ENCODE peak calls at places on chromosome 9, in nine cellular contexts. B, E, M, A, P, Q, Y, D and R are unnamed samples.

GRCh38 chr9:84294551-84294950 is 46.0 kb downstream of the SLC28A3 start:
- DNase-seq in B (peak; percentile 53), D (no peak), P (no peak), A (no peak), M (no peak), E (no peak), Y (no peak), Q (no peak), R (no peak)

GRCh38 chr9:14056235-14056930 is 257.6 kb downstream of the NFIB start:
- DNase-seq in Q (no peak), Y (no peak), B (no peak), D (no peak), E (no peak), P (no peak), M (no peak), A (no peak), R (no peak)

GRCh38 chr9:110152704-110153374 is 55.1 kb downstream of the C9orf152 start:
- DNase-seq in A (no peak), B (peak; percentile 86), Y (no peak), E (no peak), D (peak; percentile 51), P (no peak), M (peak; percentile 20), Q (peak; percentile 21), R (peak; percentile 71)

GRCh38 chr9:114218264-114219120 is 63.2 kb downstream of the COL27A1 start:
- DNase-seq in B (no peak), A (no peak), E (no peak), M (no peak), Y (no peak), Q (no peak), D (peak; percentile 40), P (no peak), R (no peak)

GRCh38 chr9:124016152-124017063 is 4.8 kb downstream of the LHX2 start:
- DNase-seq in Y (no peak), E (no peak), B (no peak), D (no peak), A (no peak), Q (no peak), M (no peak), P (no peak), R (no peak)

GRCh38 chr9:76161546-76161945 is 232.7 kb downstream of the RFK start:
- DNase-seq in Q (no peak), E (no peak), A (peak; percentile 20), M (no peak), B (no peak), Y (no peak), D (peak; percentile 26), P (no peak), R (no peak)

GRCh38 chr9:78406146-78406545 is 109.2 kb downstream of the PSAT1 start:
- DNase-seq in P (no peak), D (no peak), Q (no peak), Y (no peak), E (no peak), M (no peak), B (no peak), A (no peak), R (no peak)

GRCh38 chr9:135587658-135588057 is 26.1 kb downstream of the PAEP start:
- DNase-seq in E (no peak), P (no peak), B (no peak), A (no peak), M (no peak), Y (no peak), Q (no peak), D (no peak), R (no peak)

GRCh38 chr9:135588371-135588770 is 26.8 kb downstream of the PAEP start:
- DNase-seq in B (no peak), M (no peak), A (no peak), P (no peak), D (no peak), E (peak; percentile 20), Y (no peak), Q (no peak), R (no peak)

GRCh38 chr9:106875548-106875947 is 12.6 kb downstream of the ZNF462 start:
- DNase-seq in A (peak; percentile 34), P (no peak), M (no peak), E (no peak), Y (no peak), B (no peak), D (no peak), Q (no peak), R (peak; percentile 43)